ENCODE peak calls at places on chromosome 14, in nine cellular contexts. One of them, this sample, is unnamed.

GRCh38 chr14:54568821-54569591 is 2.1 kb downstream of the SAMD4A start:
- DNase-seq in GM23338: no peak
- DNase-seq in GM23248: peak; percentile 77
- DNase-seq in OCI-LY7: no peak
- DNase-seq in HCT116: no peak
- DNase-seq in SK-N-SH: no peak
- DNase-seq in MM.1S: no peak
- DNase-seq in PC-3: peak; percentile 53
- DNase-seq in hepatocyte: peak; percentile 32
- DNase-seq in this sample: peak; percentile 26

GRCh38 chr14:106843951-106844483 is 1317.6 kb downstream of the TMEM121 start:
- DNase-seq in GM23338: no peak
- DNase-seq in GM23248: no peak
- DNase-seq in OCI-LY7: peak; percentile 63
- DNase-seq in HCT116: no peak
- DNase-seq in SK-N-SH: peak; percentile 13
- DNase-seq in MM.1S: peak; percentile 61
- DNase-seq in PC-3: peak; percentile 57
- DNase-seq in hepatocyte: no peak
- DNase-seq in this sample: no peak

GRCh38 chr14:81281317-81281716 is 60.6 kb upstream of the GTF2A1 start:
- DNase-seq in GM23338: no peak
- DNase-seq in GM23248: no peak
- DNase-seq in OCI-LY7: no peak
- DNase-seq in HCT116: no peak
- DNase-seq in SK-N-SH: no peak
- DNase-seq in MM.1S: no peak
- DNase-seq in PC-3: no peak
- DNase-seq in hepatocyte: no peak
- DNase-seq in this sample: peak; percentile 67

GRCh38 chr14:76950043-76951020 is 78.2 kb downstream of the IRF2BPL start:
- DNase-seq in GM23338: no peak
- DNase-seq in GM23248: peak; percentile 80
- DNase-seq in OCI-LY7: no peak
- DNase-seq in HCT116: no peak
- DNase-seq in SK-N-SH: no peak
- DNase-seq in MM.1S: no peak
- DNase-seq in PC-3: peak; percentile 60
- DNase-seq in hepatocyte: no peak
- DNase-seq in this sample: no peak

GRCh38 chr14:35818346-35819115 is 7.6 kb upstream of the BRMS1L start:
- DNase-seq in GM23338: peak; percentile 75
- DNase-seq in GM23248: peak; percentile 69
- DNase-seq in OCI-LY7: peak; percentile 41
- DNase-seq in HCT116: no peak
- DNase-seq in SK-N-SH: peak; percentile 72
- DNase-seq in MM.1S: no peak
- DNase-seq in PC-3: peak; percentile 73
- DNase-seq in hepatocyte: peak; percentile 59
- DNase-seq in this sample: peak; percentile 50

GRCh38 chr14:98198385-98198784 is 1073.6 kb downstream of the BCL11B start:
- DNase-seq in GM23338: no peak
- DNase-seq in GM23248: no peak
- DNase-seq in OCI-LY7: no peak
- DNase-seq in HCT116: no peak
- DNase-seq in SK-N-SH: no peak
- DNase-seq in MM.1S: peak; percentile 95
- DNase-seq in PC-3: peak; percentile 13
- DNase-seq in hepatocyte: no peak
- DNase-seq in this sample: no peak

GRCh38 chr14:77763316-77763715 is 2.4 kb upstream of the SNW1 start:
- DNase-seq in GM23338: peak; percentile 65
- DNase-seq in GM23248: no peak
- DNase-seq in OCI-LY7: no peak
- DNase-seq in HCT116: no peak
- DNase-seq in SK-N-SH: no peak
- DNase-seq in MM.1S: no peak
- DNase-seq in PC-3: no peak
- DNase-seq in hepatocyte: no peak
- DNase-seq in this sample: peak; percentile 33

GRCh38 chr14:51357250-51357649 is 117.2 kb downstream of the TMX1 start:
- DNase-seq in GM23338: no peak
- DNase-seq in GM23248: no peak
- DNase-seq in OCI-LY7: no peak
- DNase-seq in HCT116: no peak
- DNase-seq in SK-N-SH: no peak
- DNase-seq in MM.1S: no peak
- DNase-seq in PC-3: no peak
- DNase-seq in hepatocyte: no peak
- DNase-seq in this sample: no peak

GRCh38 chr14:36582011-36582873 is at the start of gene NKX2-8:
- DNase-seq in GM23338: peak; percentile 70
- DNase-seq in GM23248: no peak
- DNase-seq in OCI-LY7: no peak
- DNase-seq in HCT116: peak; percentile 21
- DNase-seq in SK-N-SH: peak; percentile 30
- DNase-seq in MM.1S: no peak
- DNase-seq in PC-3: no peak
- DNase-seq in hepatocyte: peak; percentile 19
- DNase-seq in this sample: peak; percentile 60

GRCh38 chr14:100708349-100709217 is 18.1 kb upstream of the DLK1 start:
- DNase-seq in GM23338: peak; percentile 92
- DNase-seq in GM23248: peak; percentile 22
- DNase-seq in OCI-LY7: no peak
- DNase-seq in HCT116: peak; percentile 35
- DNase-seq in SK-N-SH: no peak
- DNase-seq in MM.1S: no peak
- DNase-seq in PC-3: peak; percentile 84
- DNase-seq in hepatocyte: peak; percentile 84
- DNase-seq in this sample: peak; percentile 42

GRCh38 chr14:74261288-74261687 is 22.0 kb downstream of the VSX2 start:
- DNase-seq in GM23338: no peak
- DNase-seq in GM23248: no peak
- DNase-seq in OCI-LY7: no peak
- DNase-seq in HCT116: no peak
- DNase-seq in SK-N-SH: no peak
- DNase-seq in MM.1S: no peak
- DNase-seq in PC-3: no peak
- DNase-seq in hepatocyte: no peak
- DNase-seq in this sample: no peak

GRCh38 chr14:105287249-105288102 is 13.3 kb downstream of the BRF1 start:
- DNase-seq in GM23338: peak; percentile 43
- DNase-seq in GM23248: no peak
- DNase-seq in OCI-LY7: no peak
- DNase-seq in HCT116: no peak
- DNase-seq in SK-N-SH: peak; percentile 60
- DNase-seq in MM.1S: no peak
- DNase-seq in PC-3: no peak
- DNase-seq in hepatocyte: no peak
- DNase-seq in this sample: peak; percentile 31

GRCh38 chr14:100616854-100617714 is 29.9 kb upstream of the BEGAIN start:
- DNase-seq in GM23338: no peak
- DNase-seq in GM23248: no peak
- DNase-seq in OCI-LY7: no peak
- DNase-seq in HCT116: no peak
- DNase-seq in SK-N-SH: peak; percentile 14
- DNase-seq in MM.1S: no peak
- DNase-seq in PC-3: no peak
- DNase-seq in hepatocyte: no peak
- DNase-seq in this sample: no peak

GRCh38 chr14:91127411-91127810 is 13.5 kb downstream of the DGLUCY start:
- DNase-seq in GM23338: no peak
- DNase-seq in GM23248: no peak
- DNase-seq in OCI-LY7: no peak
- DNase-seq in HCT116: no peak
- DNase-seq in SK-N-SH: no peak
- DNase-seq in MM.1S: peak; percentile 18
- DNase-seq in PC-3: peak; percentile 94
- DNase-seq in hepatocyte: peak; percentile 62
- DNase-seq in this sample: no peak

GRCh38 chr14:91126761-91127160 is 12.9 kb downstream of the DGLUCY start:
- DNase-seq in GM23338: no peak
- DNase-seq in GM23248: no peak
- DNase-seq in OCI-LY7: no peak
- DNase-seq in HCT116: no peak
- DNase-seq in SK-N-SH: no peak
- DNase-seq in MM.1S: no peak
- DNase-seq in PC-3: no peak
- DNase-seq in hepatocyte: no peak
- DNase-seq in this sample: no peak

GRCh38 chr14:91127924-91128323 is 14.1 kb downstream of the DGLUCY start:
- DNase-seq in GM23338: no peak
- DNase-seq in GM23248: no peak
- DNase-seq in OCI-LY7: no peak
- DNase-seq in HCT116: no peak
- DNase-seq in SK-N-SH: no peak
- DNase-seq in MM.1S: no peak
- DNase-seq in PC-3: no peak
- DNase-seq in hepatocyte: no peak
- DNase-seq in this sample: no peak

GRCh38 chr14:91129261-91129660 is 15.4 kb downstream of the DGLUCY start:
- DNase-seq in GM23338: no peak
- DNase-seq in GM23248: no peak
- DNase-seq in OCI-LY7: no peak
- DNase-seq in HCT116: no peak
- DNase-seq in SK-N-SH: no peak
- DNase-seq in MM.1S: no peak
- DNase-seq in PC-3: no peak
- DNase-seq in hepatocyte: no peak
- DNase-seq in this sample: no peak

GRCh38 chr14:91128699-91129098 is 14.8 kb downstream of the DGLUCY start:
- DNase-seq in GM23338: no peak
- DNase-seq in GM23248: no peak
- DNase-seq in OCI-LY7: no peak
- DNase-seq in HCT116: no peak
- DNase-seq in SK-N-SH: no peak
- DNase-seq in MM.1S: no peak
- DNase-seq in PC-3: no peak
- DNase-seq in hepatocyte: no peak
- DNase-seq in this sample: no peak
- H2AFZ ChIP-seq in GM23338: no peak overlapping the region
- H2AFZ ChIP-seq in GM23248: no peak overlapping the region
- H2AFZ ChIP-seq in OCI-LY7: no peak overlapping the region
- H2AFZ ChIP-seq in HCT116: no peak overlapping the region
- H2AFZ ChIP-seq in SK-N-SH: no peak overlapping the region
- H2AFZ ChIP-seq in MM.1S: no peak overlapping the region
- H2AFZ ChIP-seq in PC-3: no peak overlapping the region
- H2AFZ ChIP-seq in hepatocyte: no peak overlapping the region
- H2AFZ ChIP-seq in this sample: no peak overlapping the region

GRCh38 chr14:87613856-87614255 is 379.1 kb downstream of the GALC start:
- DNase-seq in GM23338: no peak
- DNase-seq in GM23248: no peak
- DNase-seq in OCI-LY7: no peak
- DNase-seq in HCT116: no peak
- DNase-seq in SK-N-SH: no peak
- DNase-seq in MM.1S: no peak
- DNase-seq in PC-3: peak; percentile 45
- DNase-seq in hepatocyte: no peak
- DNase-seq in this sample: no peak
- TF ChIP-seq EZH2phosphoT487 in GM23338: no peak
- TF ChIP-seq EZH2phosphoT487 in GM23248: no peak
- TF ChIP-seq EZH2phosphoT487 in OCI-LY7: no peak
- TF ChIP-seq EZH2phosphoT487 in HCT116: no peak
- TF ChIP-seq EZH2phosphoT487 in SK-N-SH: no peak
- TF ChIP-seq EZH2phosphoT487 in MM.1S: no peak
- TF ChIP-seq EZH2phosphoT487 in PC-3: no peak
- TF ChIP-seq EZH2phosphoT487 in hepatocyte: no peak
- TF ChIP-seq EZH2phosphoT487 in this sample: no peak

DNA sequence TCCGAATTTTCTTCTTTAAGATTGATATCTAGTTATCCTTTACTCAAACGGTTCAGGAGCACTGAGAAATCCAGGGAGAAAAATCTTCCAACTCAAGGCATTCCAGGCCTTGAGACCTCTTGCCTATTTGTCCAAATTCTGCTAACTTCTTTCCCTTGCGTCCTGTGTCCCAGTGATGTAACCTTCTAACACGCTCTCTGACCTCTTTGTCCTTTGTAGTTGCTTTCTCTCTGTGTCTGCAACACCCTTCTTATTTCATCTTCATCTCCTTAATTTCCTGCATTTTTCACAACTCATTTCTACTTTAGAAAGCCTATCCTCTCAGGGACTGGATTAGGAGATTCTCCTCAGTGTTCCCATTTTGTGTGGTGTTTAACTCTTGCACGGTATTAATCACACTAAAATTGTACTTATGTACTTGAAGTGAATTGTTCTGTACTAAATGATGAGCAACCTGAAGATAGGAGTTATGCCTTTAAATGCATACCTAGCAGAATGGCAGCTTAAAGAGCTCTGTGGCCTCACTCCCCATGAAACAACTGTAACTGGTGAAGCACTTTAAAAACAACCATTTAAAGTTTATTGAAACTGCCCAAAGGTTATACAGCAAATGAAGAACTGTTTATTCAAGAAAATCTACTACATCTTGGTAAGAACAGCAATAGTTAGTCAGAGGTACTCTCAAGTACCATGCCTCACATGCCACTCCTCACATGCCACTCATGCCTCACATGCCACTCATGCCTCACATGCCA is 7.4 kb upstream of the SNAPC1 start:
- DNase-seq in GM23338: peak; percentile 46
- DNase-seq in GM23248: peak; percentile 21
- DNase-seq in OCI-LY7: no peak
- DNase-seq in HCT116: no peak
- DNase-seq in SK-N-SH: no peak
- DNase-seq in MM.1S: no peak
- DNase-seq in PC-3: peak; percentile 64
- DNase-seq in hepatocyte: no peak
- DNase-seq in this sample: no peak
- H3K27ac ChIP-seq in GM23338: peak overlapping the region; percentile 95
- H3K27ac ChIP-seq in GM23248: peak overlapping the region; percentile 75
- H3K27ac ChIP-seq in OCI-LY7: no peak overlapping the region
- H3K27ac ChIP-seq in HCT116: no peak overlapping the region
- H3K27ac ChIP-seq in SK-N-SH: no peak overlapping the region
- H3K27ac ChIP-seq in MM.1S: no peak overlapping the region
- H3K27ac ChIP-seq in PC-3: peak overlapping the region; percentile 1
- H3K27ac ChIP-seq in hepatocyte: no peak overlapping the region
- H3K27ac ChIP-seq in this sample: peak overlapping the region; percentile 85

DNA sequence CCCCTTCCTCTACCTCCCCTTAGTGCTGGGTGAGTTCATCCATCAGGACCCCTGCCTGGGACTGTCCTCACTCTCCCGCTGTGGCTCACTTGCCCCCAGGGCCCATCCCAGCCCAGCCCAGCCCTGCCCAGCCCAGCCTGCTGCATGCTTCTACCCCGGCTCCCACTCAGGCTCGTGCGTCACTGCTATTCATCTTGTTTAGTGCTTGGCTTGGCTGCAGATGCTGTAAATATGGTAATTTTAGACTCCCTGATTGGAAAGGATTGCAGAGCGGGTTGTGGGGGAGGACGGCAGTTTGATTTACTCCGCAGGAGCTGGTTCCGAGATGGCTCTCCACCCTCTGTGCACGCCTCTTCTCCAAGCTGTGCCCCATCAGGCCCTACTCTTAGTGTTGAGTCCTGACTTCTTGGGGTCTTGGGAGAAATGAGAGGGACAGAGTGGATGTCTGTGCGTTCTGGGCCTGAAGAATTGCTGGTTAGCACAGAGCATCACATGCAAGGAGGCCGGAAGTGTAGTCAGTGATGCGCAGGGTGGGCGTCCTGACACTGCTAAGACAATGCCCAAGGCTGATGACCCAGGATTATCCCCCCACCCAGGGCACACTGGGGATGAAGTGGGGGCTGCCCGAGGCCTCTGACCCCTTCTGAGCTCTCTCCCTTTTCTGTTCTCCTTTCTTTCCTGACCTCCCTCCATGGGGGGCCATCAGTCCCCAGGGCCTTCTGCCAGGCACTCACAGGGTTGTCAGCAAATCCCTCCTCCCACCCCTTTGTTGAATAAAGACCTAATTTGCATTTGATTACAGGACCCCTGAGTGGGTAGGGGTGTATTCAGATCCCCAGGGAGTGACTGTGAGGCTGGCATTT is 244.4 kb downstream of the ZFP36L1 start:
- DNase-seq in GM23338: peak; percentile 15
- DNase-seq in GM23248: peak; percentile 98
- DNase-seq in OCI-LY7: no peak
- DNase-seq in HCT116: peak; percentile 82
- DNase-seq in SK-N-SH: peak; percentile 46
- DNase-seq in MM.1S: no peak
- DNase-seq in PC-3: peak; percentile 97
- DNase-seq in hepatocyte: peak; percentile 86
- DNase-seq in this sample: peak; percentile 68
- H2AFZ ChIP-seq in GM23338: peak overlapping the region; percentile 10
- H2AFZ ChIP-seq in GM23248: no peak overlapping the region
- H2AFZ ChIP-seq in OCI-LY7: no peak overlapping the region
- H2AFZ ChIP-seq in HCT116: no peak overlapping the region
- H2AFZ ChIP-seq in SK-N-SH: no peak overlapping the region
- H2AFZ ChIP-seq in MM.1S: no peak overlapping the region
- H2AFZ ChIP-seq in PC-3: peak overlapping the region; percentile 58
- H2AFZ ChIP-seq in hepatocyte: no peak overlapping the region
- H2AFZ ChIP-seq in this sample: no peak overlapping the region

This sample was measured in neural progenitor cell.